ENCODE peak calls at places on chromosomes 12 and 14, in eight cellular contexts. T is thyroid gland, Q is breast epithelium, R is IMR-90, K is endothelial cell of umbilical vein, S is body of pancreas, A is adrenal gland, M is H1. J is an unnamed sample.

GRCh38 chr12:40870981-40871380 is 178.7 kb downstream of the CNTN1 start:
- DNase-seq in S (no peak), R (no peak), A (no peak), Q (no peak), T (no peak), K (no peak), M (no peak), J (no peak)

GRCh38 chr12:112841891-112842290 is 50.3 kb downstream of the RPH3A start:
- DNase-seq in M (no peak), R (no peak), Q (no peak), T (no peak), S (no peak), K (peak; percentile 49), A (no peak), J (no peak)

GRCh38 chr14:32588448-32589320 is 259.6 kb downstream of the AKAP6 start:
- DNase-seq in M (no peak), T (no peak), A (no peak), Q (no peak), K (peak; percentile 36), R (peak; percentile 65), S (peak; percentile 17), J (no peak)

GRCh38 chr12:106136263-106136662 is 2.5 kb downstream of the NUAK1 start:
- DNase-seq in R (peak; percentile 83), T (peak; percentile 93), Q (peak; percentile 87), K (peak; percentile 90), A (peak; percentile 80), S (peak; percentile 85), M (peak; percentile 79), J (peak; percentile 89)

GRCh38 chr12:62306569-62307530 is 46.6 kb downstream of the USP15 start:
- DNase-seq in A (no peak), M (no peak), R (no peak), S (no peak), Q (no peak), T (no peak), K (no peak), J (no peak)

GRCh38 chr12:117857632-117858274 is 111.0 kb downstream of the KSR2 start:
- DNase-seq in R (peak; percentile 22), A (no peak), S (peak; percentile 48), Q (no peak), T (peak; percentile 18), K (peak; percentile 58), M (peak; percentile 49), J (no peak)

GRCh38 chr14:58227096-58227819 is 17.4 kb upstream of the PSMA3 start:
- DNase-seq in R (no peak), Q (no peak), K (no peak), T (no peak), A (no peak), M (no peak), S (no peak), J (no peak)

GRCh38 chr14:73293782-73294781 is 56.8 kb downstream of the PAPLN start:
- DNase-seq in S (no peak), K (no peak), A (no peak), R (no peak), Q (no peak), M (no peak), T (no peak), J (no peak)

GRCh38 chr12:12819221-12819620 is 6.1 kb downstream of the DDX47 start:
- DNase-seq in A (no peak), K (no peak), R (no peak), M (no peak), S (no peak), Q (no peak), T (no peak), J (no peak)

GRCh38 chr12:40325349-40325960 is 100.7 kb downstream of the LRRK2 start:
- DNase-seq in Q (no peak), M (no peak), A (no peak), S (no peak), R (peak; percentile 4), T (no peak), K (peak; percentile 27), J (no peak)

GRCh38 chr12:6950944-6951540 is at the start of gene PTPN6:
- DNase-seq in Q (no peak), A (peak; percentile 51), K (no peak), S (no peak), R (no peak), M (no peak), T (no peak), J (peak; percentile 70)
- TF ChIP-seq POLR2A in Q (no peak), A (peak; percentile 41), K (no peak), S (peak; percentile 61), R (no peak), M (no peak), T (no peak), J (no peak)

GRCh38 chr12:52686063-52686462 is 5.9 kb upstream of the KRT1 start:
- DNase-seq in Q (peak; percentile 5), M (no peak), S (no peak), A (no peak), R (no peak), T (no peak), K (no peak), J (no peak)

GRCh38 chr12:52683575-52684300 is 3.5 kb upstream of the KRT1 start:
- DNase-seq in M (no peak), R (no peak), A (no peak), K (no peak), T (no peak), Q (no peak), S (no peak), J (no peak)

GRCh38 chr12:52684431-52684830 is 4.2 kb upstream of the KRT1 start:
- DNase-seq in M (no peak), A (no peak), S (no peak), Q (no peak), T (no peak), R (no peak), K (no peak), J (no peak)

GRCh38 chr12:52686756-52687487 is 6.7 kb upstream of the KRT1 start:
- DNase-seq in A (no peak), Q (peak; percentile 7), T (no peak), S (no peak), K (no peak), R (no peak), M (no peak), J (no peak)

DNA sequence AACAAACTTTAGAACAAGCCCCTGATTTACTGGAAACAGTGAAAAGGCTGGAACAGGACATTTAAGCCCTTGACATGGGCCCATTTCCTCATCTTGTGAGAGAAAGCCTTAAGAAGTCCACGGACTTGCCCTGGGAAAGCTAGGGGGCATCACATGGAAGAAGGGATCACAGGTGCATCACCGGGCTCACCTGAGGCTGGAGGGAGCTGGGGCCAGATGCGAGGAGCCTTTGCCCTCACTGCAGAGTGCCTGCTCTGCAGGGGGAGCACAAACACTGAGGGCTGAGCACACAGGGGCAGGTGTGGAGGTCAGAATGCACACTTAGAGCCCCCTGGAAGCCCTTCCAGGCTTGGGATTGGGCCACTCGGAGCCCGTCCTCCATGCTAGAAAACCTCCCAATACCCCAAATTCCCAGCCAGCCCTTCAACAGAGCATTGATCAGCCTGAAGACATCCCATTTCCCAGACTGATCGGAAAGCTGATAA is 5.2 kb upstream of the KRT1 start:
- DNase-seq in R (no peak), S (no peak), K (no peak), M (no peak), Q (peak; percentile 3), A (no peak), T (no peak), J (no peak)
- H3K27me3 ChIP-seq in R (peaks cover 43% of the 10 kb centered on the region), S (no peaks in the 10 kb centered on the region), K (peaks cover 12% of the 10 kb centered on the region), M (no peaks in the 10 kb centered on the region), Q (peaks cover 7% of the 10 kb centered on the region), A (peaks cover 29% of the 10 kb centered on the region), T (no peaks in the 10 kb centered on the region), J (peaks cover 23% of the 10 kb centered on the region)

DNA sequence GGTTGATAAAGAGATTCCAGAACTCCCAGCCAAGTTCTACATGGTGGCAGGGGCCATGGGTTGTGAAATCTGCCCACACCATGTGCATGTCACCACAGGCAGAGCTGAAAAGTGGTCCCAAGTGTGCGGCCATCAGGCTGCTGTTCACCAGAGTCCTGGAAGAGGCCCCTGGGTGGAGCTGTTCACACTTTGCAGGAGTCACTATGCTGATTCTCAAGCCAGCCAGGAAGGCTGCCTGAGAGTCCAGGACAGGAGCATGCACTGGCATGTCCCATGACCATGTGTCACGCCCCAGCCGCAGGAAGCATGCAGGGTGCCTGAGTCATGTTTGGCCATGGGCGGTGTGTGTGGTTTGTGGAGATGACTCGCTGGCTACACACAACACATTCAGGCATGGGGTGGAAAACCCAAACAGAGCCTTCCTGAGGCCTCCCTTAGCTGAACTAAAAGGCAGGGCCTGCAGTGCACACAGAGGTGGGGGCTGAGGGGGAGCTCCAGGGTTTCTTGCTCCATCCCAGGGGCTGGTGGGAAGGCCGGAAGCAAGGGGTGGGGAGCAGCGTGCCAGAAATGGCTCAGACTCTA is 19.5 kb downstream of the ABCB9 start:
- DNase-seq in K (peak; percentile 96), A (peak; percentile 96), M (no peak), R (peak; percentile 100), S (peak; percentile 81), Q (peak; percentile 94), T (peak; percentile 46), J (peak; percentile 63)
- TF ChIP-seq POLR2A in K (peak; percentile 41), A (peak; percentile 37), M (no peak), R (no peak), S (no peak), Q (no peak), T (no peak), J (no peak)

GRCh38 chr12:49094104-49094948 is at the start of gene DHH:
- DNase-seq in S (peak; percentile 31), R (no peak), A (peak; percentile 56), M (no peak), Q (no peak), K (peak; percentile 40), T (peak; percentile 59), J (peak; percentile 44)
- H3K27me3 ChIP-seq in S (peaks cover 6% of the 10 kb centered on the region), R (peaks cover 24% of the 10 kb centered on the region), A (peaks cover 13% of the 10 kb centered on the region), M (peaks cover 45% of the 10 kb centered on the region), Q (peaks cover 52% of the 10 kb centered on the region), K (no peaks in the 10 kb centered on the region), T (peaks cover 12% of the 10 kb centered on the region), J (peaks cover 25% of the 10 kb centered on the region)

GRCh38 chr12:91871751-91872150 is 273.9 kb downstream of the BTG1 start:
- DNase-seq in A (peak; percentile 25), Q (no peak), S (no peak), T (no peak), K (no peak), M (no peak), R (no peak), J (no peak)

GRCh38 chr12:91874086-91874865 is 271.4 kb downstream of the BTG1 start:
- DNase-seq in T (no peak), Q (no peak), S (no peak), A (no peak), K (no peak), R (no peak), M (no peak), J (no peak)

GRCh38 chr12:91877461-91878230 is 268.0 kb downstream of the BTG1 start:
- DNase-seq in S (no peak), Q (no peak), A (no peak), M (no peak), R (no peak), K (no peak), T (no peak), J (no peak)

GRCh38 chr12:91882910-91883309 is 262.7 kb downstream of the BTG1 start:
- DNase-seq in T (no peak), R (no peak), K (no peak), M (no peak), Q (no peak), A (no peak), S (no peak), J (no peak)

GRCh38 chr12:91877022-91877421 is 268.6 kb downstream of the BTG1 start:
- DNase-seq in Q (no peak), M (no peak), S (no peak), R (peak; percentile 40), A (peak; percentile 52), K (peak; percentile 87), T (peak; percentile 25), J (peak; percentile 58)
- TF ChIP-seq POLR2A in Q (no peak), M (no peak), S (peak; percentile 17), R (no peak), A (no peak), K (no peak), T (no peak), J (no peak)

J was measured in heart left ventricle.